ENCODE peak calls at places on chromosomes 16 and 17, in six cellular contexts. F is osteoblast, I is thoracic aorta, H is heart right ventricle, Z is left ventricle myocardium inferior, O is aorta. R is an unnamed sample.

GRCh38 chr16:24152826-24153225 is 103.3 kb upstream of the CACNG3 start:
- DNase-seq in F (no peak), I (no peak), H (no peak), Z (no peak), O (no peak), R (no peak)

GRCh38 chr17:16374539-16374938 is 6.4 kb upstream of the UBB start:
- DNase-seq in F (no peak), I (no peak), H (no peak), Z (no peak), O (peak; percentile 17), R (no peak)

GRCh38 chr17:16304832-16305231 is 48.4 kb downstream of the CENPV start:
- DNase-seq in F (no peak), I (no peak), H (no peak), Z (no peak), O (no peak), R (no peak)

GRCh38 chr17:45123930-45124796 is 8.2 kb downstream of the PLCD3 start:
- DNase-seq in F (peak; percentile 100), I (peak; percentile 69), H (peak; percentile 48), Z (no peak), O (peak; percentile 91), R (peak; percentile 76)

GRCh38 chr16:72927199-72928088 is 120.5 kb downstream of the ZFHX3 start:
- DNase-seq in F (peak; percentile 96), I (no peak), H (no peak), Z (no peak), O (no peak), R (peak; percentile 86)

GRCh38 chr16:83967838-83968482 is at the start of gene NECAB2:
- DNase-seq in F (peak; percentile 99), I (no peak), H (peak; percentile 40), Z (peak; percentile 62), O (peak; percentile 60), R (no peak)

GRCh38 chr17:13593757-13594156 is 8.0 kb downstream of the HS3ST3A1 start:
- DNase-seq in F (no peak), I (no peak), H (no peak), Z (no peak), O (no peak), R (no peak)

GRCh38 chr17:82218349-82219075 is 5.9 kb upstream of the CCDC57 start:
- DNase-seq in F (peak; percentile 84), I (no peak), H (no peak), Z (no peak), O (peak; percentile 52), R (no peak)

GRCh38 chr17:2704031-2704889 is 7.3 kb downstream of the CLUH start:
- DNase-seq in F (peak; percentile 56), I (no peak), H (no peak), Z (no peak), O (peak; percentile 44), R (no peak)

GRCh38 chr16:49592507-49593422 is 219.2 kb downstream of the C16orf78 start:
- DNase-seq in F (peak; percentile 91), I (no peak), H (peak; percentile 18), Z (no peak), O (no peak), R (no peak)

GRCh38 chr17:65683428-65683827 is 122.0 kb upstream of the AXIN2 start:
- DNase-seq in F (no peak), I (no peak), H (no peak), Z (no peak), O (no peak), R (no peak)

GRCh38 chr17:82938486-82939212 is 98.8 kb upstream of the ZNF750 start:
- DNase-seq in F (peak; percentile 58), I (no peak), H (no peak), Z (peak; percentile 7), O (peak; percentile 15), R (no peak)

GRCh38 chr17:80940171-80941123 is 51.2 kb upstream of the CHMP6 start:
- DNase-seq in F (peak; percentile 58), I (no peak), H (no peak), Z (no peak), O (peak; percentile 44), R (no peak)

GRCh38 chr17:44541884-44542581 is 15.3 kb upstream of the FZD2 start:
- DNase-seq in F (no peak), I (no peak), H (no peak), Z (no peak), O (no peak), R (no peak)

GRCh38 chr16:46845952-46846351 is 15.0 kb upstream of the C16orf87 start:
- DNase-seq in F (no peak), I (no peak), H (no peak), Z (no peak), O (no peak), R (no peak)

GRCh38 chr17:19705201-19705600 is 11.2 kb downstream of the SLC47A2 start:
- DNase-seq in F (no peak), I (no peak), H (no peak), Z (no peak), O (no peak), R (no peak)

GRCh38 chr17:6551909-6552768 is 4.2 kb downstream of the PITPNM3 start:
- DNase-seq in F (no peak), I (no peak), H (peak; percentile 29), Z (no peak), O (no peak), R (peak; percentile 94)

GRCh38 chr16:51146256-51146924 is 4.7 kb downstream of the SALL1 start:
- DNase-seq in F (no peak), I (no peak), H (no peak), Z (no peak), O (no peak), R (no peak)

GRCh38 chr16:69424935-69425784 is 741 bp downstream of the CYB5B start:
- DNase-seq in F (peak; percentile 67), I (no peak), H (no peak), Z (no peak), O (no peak), R (no peak)

GRCh38 chr16:89476379-89476778 is 14.0 kb downstream of the ANKRD11 start:
- DNase-seq in F (no peak), I (no peak), H (no peak), Z (no peak), O (no peak), R (peak; percentile 94)

GRCh38 chr16:26688105-26688504 is 378.6 kb upstream of the C16orf82 start:
- DNase-seq in F (no peak), I (no peak), H (no peak), Z (no peak), O (no peak), R (no peak)

GRCh38 chr17:78184311-78184710 is 2.5 kb downstream of the TK1 start:
- DNase-seq in F (peak; percentile 52), I (no peak), H (no peak), Z (no peak), O (peak; percentile 65), R (no peak)
- H3K4me1 ChIP-seq in F (peaks cover 13% of the 10 kb centered on the region), I (peaks cover 69% of the 10 kb centered on the region), H (peaks cover 22% of the 10 kb centered on the region), Z (peaks cover 35% of the 10 kb centered on the region), O (peaks cover under 1% of the 10 kb centered on the region), R (no peaks in the 10 kb centered on the region)

GRCh38 chr16:2471016-2471652 is at the start of gene NTN3:
- DNase-seq in F (peak; percentile 97), I (no peak), H (no peak), Z (no peak), O (no peak), R (no peak)
- H3K27me3 ChIP-seq in F (no peaks in the 10 kb centered on the region), I (no peaks in the 10 kb centered on the region), H (peaks cover 67% of the 10 kb centered on the region), Z (peaks cover 49% of the 10 kb centered on the region), O (no peaks in the 10 kb centered on the region), R (peaks cover 48% of the 10 kb centered on the region)

DNA sequence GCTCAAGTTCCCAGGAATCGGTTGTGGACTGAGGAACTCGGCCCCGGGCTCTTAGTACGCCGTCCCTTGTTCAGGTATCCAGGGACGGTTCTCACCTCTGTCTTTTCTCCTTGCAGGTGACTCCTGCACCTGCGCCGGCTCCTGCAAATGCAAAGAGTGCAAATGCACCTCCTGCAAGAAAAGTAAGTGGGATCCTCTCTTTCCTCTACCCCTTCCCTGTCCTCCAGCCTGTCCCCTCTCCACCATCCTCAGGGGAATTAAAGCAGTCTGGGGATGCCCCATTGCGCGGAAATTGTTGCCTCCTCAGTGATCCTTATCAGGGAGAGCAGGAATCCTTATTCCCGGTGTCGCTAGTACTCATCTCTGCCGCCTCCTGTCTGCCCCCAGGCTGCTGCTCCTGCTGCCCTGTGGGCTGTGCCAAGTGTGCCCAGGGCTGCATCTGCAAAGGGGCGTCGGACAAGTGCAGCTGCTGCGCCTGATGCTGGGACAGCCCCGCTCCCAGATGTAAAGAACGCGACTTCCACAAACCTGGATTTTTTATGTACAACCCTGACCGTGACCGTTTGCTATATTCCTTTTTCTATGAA is 585 bp downstream of the MT2A start:
- DNase-seq in F (no peak), I (no peak), H (no peak), Z (no peak), O (no peak), R (no peak)
- H3K4me1 ChIP-seq in F (peaks cover 70% of the 10 kb centered on the region), I (peaks cover 47% of the 10 kb centered on the region), H (peaks cover 60% of the 10 kb centered on the region), Z (peaks cover 66% of the 10 kb centered on the region), O (no peaks in the 10 kb centered on the region), R (peaks cover 21% of the 10 kb centered on the region)

GRCh38 chr16:54286330-54287017 is at the start of gene IRX3:
- DNase-seq in F (peak; percentile 100), I (no peak), H (peak; percentile 92), Z (peak; percentile 93), O (peak; percentile 72), R (peak; percentile 86)
- H3K27me3 ChIP-seq in F (no peaks in the 10 kb centered on the region), I (peaks cover 12% of the 10 kb centered on the region), H (peaks cover 100% of the 10 kb centered on the region), Z (peaks cover 81% of the 10 kb centered on the region), O (no peaks in the 10 kb centered on the region), R (no peaks in the 10 kb centered on the region)

DNA sequence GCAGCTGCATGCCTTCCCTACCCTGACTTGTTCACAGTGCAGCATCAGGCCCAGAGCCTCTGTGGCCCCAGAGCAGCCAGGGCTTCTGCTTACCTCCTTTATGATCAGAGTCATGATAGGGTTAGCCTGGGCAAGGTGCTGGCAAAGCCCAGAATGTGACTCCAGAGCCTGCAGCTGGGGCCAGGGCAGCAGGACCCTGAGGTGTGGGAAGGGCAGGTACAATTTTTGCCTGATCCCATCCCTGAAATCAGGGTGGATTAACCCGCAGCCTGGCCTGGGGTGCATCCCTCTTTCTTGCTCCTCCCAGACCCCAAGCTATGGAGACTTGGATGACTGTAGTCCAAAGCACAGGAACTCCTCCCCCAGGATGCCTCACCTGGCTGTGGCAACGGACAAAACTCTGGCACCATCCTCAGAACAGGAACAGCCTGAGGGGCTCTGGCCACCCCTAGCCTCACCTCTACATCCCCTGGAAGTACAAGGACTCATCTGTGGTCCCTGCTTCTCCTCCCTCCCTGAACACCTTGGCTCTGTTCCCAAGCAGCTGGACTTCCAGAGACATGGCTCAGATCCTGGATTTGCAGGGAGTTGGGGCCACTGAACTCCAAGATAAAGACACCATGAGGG is 4.9 kb upstream of the DCAF7 start:
- DNase-seq in F (peak; percentile 15), I (no peak), H (no peak), Z (no peak), O (no peak), R (no peak)
- H3K4me1 ChIP-seq in F (peaks cover 8% of the 10 kb centered on the region), I (peaks cover 9% of the 10 kb centered on the region), H (no peaks in the 10 kb centered on the region), Z (peaks cover 10% of the 10 kb centered on the region), O (peaks cover 2% of the 10 kb centered on the region), R (no peaks in the 10 kb centered on the region)

GRCh38 chr17:28530926-28531325 is 21.5 kb downstream of the UNC119 start:
- DNase-seq in F (peak; percentile 64), I (no peak), H (no peak), Z (no peak), O (no peak), R (no peak)
- H3K27me3 ChIP-seq in F (no peaks in the 10 kb centered on the region), I (no peaks in the 10 kb centered on the region), H (no peaks in the 10 kb centered on the region), Z (peaks cover 26% of the 10 kb centered on the region), O (no peaks in the 10 kb centered on the region), R (peaks cover 14% of the 10 kb centered on the region)

GRCh38 chr16:9683677-9684076 is 498.6 kb downstream of the GRIN2A start:
- DNase-seq in F (no peak), I (no peak), H (no peak), Z (no peak), O (no peak), R (no peak)
- H3K4me1 ChIP-seq in F (no peaks in the 10 kb centered on the region), I (no peaks in the 10 kb centered on the region), H (no peaks in the 10 kb centered on the region), Z (no peaks in the 10 kb centered on the region), O (no peaks in the 10 kb centered on the region), R (no peaks in the 10 kb centered on the region)

GRCh38 chr16:31471875-31472558 is at the start of gene TGFB1I1:
- DNase-seq in F (peak; percentile 98), I (no peak), H (peak; percentile 81), Z (peak; percentile 80), O (peak; percentile 88), R (no peak)
- H3K27me3 ChIP-seq in F (no peaks in the 10 kb centered on the region), I (no peaks in the 10 kb centered on the region), H (peaks cover 29% of the 10 kb centered on the region), Z (peaks cover 4% of the 10 kb centered on the region), O (no peaks in the 10 kb centered on the region), R (no peaks in the 10 kb centered on the region)